ENCODE peak calls at places on chromosome 3, in five cellular contexts. One of them, this sample, is unnamed.

GRCh38 chr3:119042162-119042561 is 7.5 kb upstream of the IGSF11 start:
- DNase-seq in HepG2: no peak
- DNase-seq in OCI-LY7: no peak
- DNase-seq in testis: no peak
- DNase-seq in AG10803: no peak
- DNase-seq in this sample: no peak

GRCh38 chr3:100426029-100426682 is 24.8 kb downstream of the LNP1 start:
- DNase-seq in HepG2: no peak
- DNase-seq in OCI-LY7: no peak
- DNase-seq in testis: no peak
- DNase-seq in AG10803: no peak
- DNase-seq in this sample: no peak

GRCh38 chr3:160027541-160028195 is 39.0 kb downstream of the IL12A start:
- DNase-seq in HepG2: no peak
- DNase-seq in OCI-LY7: no peak
- DNase-seq in testis: no peak
- DNase-seq in AG10803: peak
- DNase-seq in this sample: no peak

GRCh38 chr3:126945891-126946290 is 37.0 kb upstream of the PLXNA1 start:
- DNase-seq in HepG2: no peak
- DNase-seq in OCI-LY7: no peak
- DNase-seq in testis: no peak
- DNase-seq in AG10803: no peak
- DNase-seq in this sample: no peak

GRCh38 chr3:18295171-18295920 is 129.8 kb downstream of the SATB1 start:
- DNase-seq in HepG2: peak
- DNase-seq in OCI-LY7: peak
- DNase-seq in testis: no peak
- DNase-seq in AG10803: peak
- DNase-seq in this sample: peak

GRCh38 chr3:155303540-155303939 is 10.1 kb upstream of the STRIT1 start:
- DNase-seq in HepG2: no peak
- DNase-seq in OCI-LY7: no peak
- DNase-seq in testis: no peak
- DNase-seq in AG10803: no peak
- DNase-seq in this sample: no peak

GRCh38 chr3:20575153-20575552 is 389.1 kb upstream of the SGO1 start:
- DNase-seq in HepG2: no peak
- DNase-seq in OCI-LY7: no peak
- DNase-seq in testis: no peak
- DNase-seq in AG10803: peak
- DNase-seq in this sample: no peak

GRCh38 chr3:4821975-4822374 is 157.3 kb upstream of the BHLHE40 start:
- DNase-seq in HepG2: no peak
- DNase-seq in OCI-LY7: peak
- DNase-seq in testis: no peak
- DNase-seq in AG10803: no peak
- DNase-seq in this sample: no peak

GRCh38 chr3:12947504-12948369 is 106.4 kb upstream of the RPL32 start:
- DNase-seq in HepG2: peak
- DNase-seq in OCI-LY7: no peak
- DNase-seq in testis: peak
- DNase-seq in AG10803: peak
- DNase-seq in this sample: no peak

GRCh38 chr3:31173118-31173718 is 278.8 kb upstream of the GADL1 start:
- DNase-seq in HepG2: no peak
- DNase-seq in OCI-LY7: no peak
- DNase-seq in testis: no peak
- DNase-seq in AG10803: no peak
- DNase-seq in this sample: no peak

GRCh38 chr3:48425281-48425812 is 4.5 kb downstream of the PLXNB1 start:
- DNase-seq in HepG2: no peak
- DNase-seq in OCI-LY7: no peak
- DNase-seq in testis: peak
- DNase-seq in AG10803: no peak
- DNase-seq in this sample: no peak

GRCh38 chr3:72095521-72095920 is 310.6 kb upstream of the PROK2 start:
- DNase-seq in HepG2: no peak
- DNase-seq in OCI-LY7: peak
- DNase-seq in testis: no peak
- DNase-seq in AG10803: no peak
- DNase-seq in this sample: peak

GRCh38 chr3:37492977-37493471 is 318.6 kb upstream of the LRRFIP2 start:
- DNase-seq in HepG2: no peak
- DNase-seq in OCI-LY7: no peak
- DNase-seq in testis: no peak
- DNase-seq in AG10803: peak
- DNase-seq in this sample: no peak

GRCh38 chr3:9172851-9173320 is 76.6 kb downstream of the SRGAP3 start:
- DNase-seq in HepG2: peak
- DNase-seq in OCI-LY7: no peak
- DNase-seq in testis: no peak
- DNase-seq in AG10803: peak
- DNase-seq in this sample: no peak

GRCh38 chr3:141278196-141279073 is 46.8 kb downstream of the PXYLP1 start:
- DNase-seq in HepG2: no peak
- DNase-seq in OCI-LY7: no peak
- DNase-seq in testis: peak
- DNase-seq in AG10803: peak
- DNase-seq in this sample: no peak

GRCh38 chr3:55571913-55572312 is 84.8 kb upstream of the WNT5A start:
- DNase-seq in HepG2: peak
- DNase-seq in OCI-LY7: no peak
- DNase-seq in testis: peak
- DNase-seq in AG10803: peak
- DNase-seq in this sample: no peak

GRCh38 chr3:113485161-113485609 is 29.8 kb downstream of the SPICE1 start:
- DNase-seq in HepG2: peak
- DNase-seq in OCI-LY7: no peak
- DNase-seq in testis: no peak
- DNase-seq in AG10803: no peak
- DNase-seq in this sample: no peak

GRCh38 chr3:78035020-78035660 is 995.2 kb downstream of the ROBO2 start:
- DNase-seq in HepG2: no peak
- DNase-seq in OCI-LY7: peak
- DNase-seq in testis: no peak
- DNase-seq in AG10803: no peak
- DNase-seq in this sample: peak

GRCh38 chr3:11035757-11036505 is 43.4 kb downstream of the SLC6A1 start:
- DNase-seq in HepG2: no peak
- DNase-seq in OCI-LY7: no peak
- DNase-seq in testis: no peak
- DNase-seq in AG10803: no peak
- DNase-seq in this sample: no peak

GRCh38 chr3:187726564-187726963 is 18.7 kb downstream of the BCL6 start:
- DNase-seq in HepG2: no peak
- DNase-seq in OCI-LY7: no peak
- DNase-seq in testis: no peak
- DNase-seq in AG10803: no peak
- DNase-seq in this sample: peak

GRCh38 chr3:187728248-187728647 is 17.0 kb downstream of the BCL6 start:
- DNase-seq in HepG2: no peak
- DNase-seq in OCI-LY7: no peak
- DNase-seq in testis: no peak
- DNase-seq in AG10803: no peak
- DNase-seq in this sample: peak

GRCh38 chr3:187729598-187729997 is 15.7 kb downstream of the BCL6 start:
- DNase-seq in HepG2: no peak
- DNase-seq in OCI-LY7: no peak
- DNase-seq in testis: no peak
- DNase-seq in AG10803: no peak
- DNase-seq in this sample: no peak

GRCh38 chr3:187725653-187726370 is 19.5 kb downstream of the BCL6 start:
- DNase-seq in HepG2: no peak
- DNase-seq in OCI-LY7: no peak
- DNase-seq in testis: no peak
- DNase-seq in AG10803: peak
- DNase-seq in this sample: no peak

GRCh38 chr3:187728930-187729583 is 16.2 kb downstream of the BCL6 start:
- DNase-seq in HepG2: no peak
- DNase-seq in OCI-LY7: no peak
- DNase-seq in testis: no peak
- DNase-seq in AG10803: no peak
- DNase-seq in this sample: peak
- H3K4me3 ChIP-seq in HepG2: no peak
- H3K4me3 ChIP-seq in OCI-LY7: no peak
- H3K4me3 ChIP-seq in testis: no peak
- H3K4me3 ChIP-seq in AG10803: no peak
- H3K4me3 ChIP-seq in this sample: no peak

GRCh38 chr3:124263168-124263567 is 271.2 kb upstream of the ROPN1 start:
- DNase-seq in HepG2: no peak
- DNase-seq in OCI-LY7: no peak
- DNase-seq in testis: no peak
- DNase-seq in AG10803: peak
- DNase-seq in this sample: no peak

GRCh38 chr3:124267406-124267805 is 275.5 kb upstream of the ROPN1 start:
- DNase-seq in HepG2: no peak
- DNase-seq in OCI-LY7: no peak
- DNase-seq in testis: no peak
- DNase-seq in AG10803: no peak
- DNase-seq in this sample: no peak

GRCh38 chr3:124268355-124268754 is 276.4 kb upstream of the ROPN1 start:
- DNase-seq in HepG2: no peak
- DNase-seq in OCI-LY7: no peak
- DNase-seq in testis: no peak
- DNase-seq in AG10803: no peak
- DNase-seq in this sample: no peak

GRCh38 chr3:124269619-124270018 is 277.7 kb upstream of the ROPN1 start:
- DNase-seq in HepG2: no peak
- DNase-seq in OCI-LY7: no peak
- DNase-seq in testis: no peak
- DNase-seq in AG10803: no peak
- DNase-seq in this sample: no peak

DNA sequence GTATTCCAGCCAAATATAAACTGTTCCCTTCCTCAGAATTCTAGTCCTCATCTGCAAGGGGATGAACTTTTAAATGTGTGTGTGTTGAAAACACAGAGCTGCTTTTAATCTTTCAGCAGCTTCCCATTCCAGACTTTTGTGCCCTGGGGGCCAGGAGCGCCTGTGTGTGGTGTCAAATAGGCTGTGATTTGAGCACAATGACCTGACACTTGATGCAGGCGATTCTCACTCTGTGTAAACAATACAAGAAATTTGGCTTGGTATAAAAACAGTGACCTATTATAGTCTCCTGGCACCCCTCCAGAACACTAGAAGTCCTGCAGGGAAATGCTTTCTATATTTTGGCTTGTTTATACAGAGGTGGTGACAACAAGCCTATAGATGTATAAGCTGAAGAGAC is 274.6 kb upstream of the ROPN1 start:
- DNase-seq in HepG2: no peak
- DNase-seq in OCI-LY7: no peak
- DNase-seq in testis: no peak
- DNase-seq in AG10803: no peak
- DNase-seq in this sample: no peak
- H3K4me3 ChIP-seq in HepG2: no peak
- H3K4me3 ChIP-seq in OCI-LY7: no peak
- H3K4me3 ChIP-seq in testis: no peak
- H3K4me3 ChIP-seq in AG10803: no peak
- H3K4me3 ChIP-seq in this sample: no peak

DNA sequence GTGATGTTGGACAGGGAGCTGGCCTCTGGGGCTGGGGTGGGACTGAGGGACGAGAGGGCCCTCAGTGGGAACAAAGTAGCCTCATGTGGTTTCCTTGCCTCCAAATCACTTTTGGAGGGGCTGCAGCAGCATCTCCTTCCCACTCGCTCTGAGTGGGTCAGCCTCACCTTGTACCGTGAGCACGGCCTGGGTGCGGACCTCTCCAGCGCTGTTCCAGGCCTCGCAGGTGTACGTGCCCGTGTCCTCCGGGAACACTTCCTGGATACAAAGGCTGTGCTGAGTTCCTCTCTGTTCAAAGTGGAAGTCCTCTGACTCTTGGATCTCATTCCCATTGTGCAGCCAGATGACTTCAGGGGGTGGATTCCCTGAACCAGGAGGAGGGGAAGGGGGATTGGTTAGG is 123.7 kb upstream of the HACD2 start:
- DNase-seq in HepG2: no peak
- DNase-seq in OCI-LY7: no peak
- DNase-seq in testis: no peak
- DNase-seq in AG10803: no peak
- DNase-seq in this sample: no peak
- H3K4me3 ChIP-seq in HepG2: no peak
- H3K4me3 ChIP-seq in OCI-LY7: no peak
- H3K4me3 ChIP-seq in testis: no peak
- H3K4me3 ChIP-seq in AG10803: no peak
- H3K4me3 ChIP-seq in this sample: no peak

GRCh38 chr3:64063207-64063981 is 40.1 kb upstream of the PSMD6 start:
- DNase-seq in HepG2: no peak
- DNase-seq in OCI-LY7: no peak
- DNase-seq in testis: no peak
- DNase-seq in AG10803: no peak
- DNase-seq in this sample: no peak
- H3K4me3 ChIP-seq in HepG2: no peak
- H3K4me3 ChIP-seq in OCI-LY7: no peak
- H3K4me3 ChIP-seq in testis: no peak
- H3K4me3 ChIP-seq in AG10803: no peak
- H3K4me3 ChIP-seq in this sample: no peak

This sample was measured in Karpas-422.